ENCODE peak calls at places on chromosomes 3 and 15, in eight cellular contexts. K, J, U, A, E, V, Z and S are unnamed samples. For H3K4me1, the result is how much of the 10 kb centered on the place peaks cover.

GRCh38 chr3:130814691-130815472 is 68.3 kb upstream of the PIK3R4 start:
- DNase-seq in K (no peak), J (no peak), U (no peak), A (no peak), E (no peak), V (no peak), Z (no peak), S (no peak)

GRCh38 chr3:169603661-169604060 is 59.9 kb downstream of the MECOM start:
- DNase-seq in K (no peak), J (no peak), U (no peak), A (no peak), E (no peak), V (no peak), Z (no peak), S (no peak)

GRCh38 chr3:49903451-49904424 is at the start of gene MST1R:
- DNase-seq in K (peak), J (peak), U (peak), A (peak), E (peak), V (peak), Z (peak), S (peak)

GRCh38 chr3:197748597-197749314 is 927 bp upstream of the FYTTD1 start:
- DNase-seq in K (no peak), J (no peak), U (no peak), A (no peak), E (no peak), V (no peak), Z (no peak), S (no peak)

GRCh38 chr15:73870700-73871408 is 2.5 kb upstream of the TBC1D21 start:
- DNase-seq in K (no peak), J (no peak), U (no peak), A (peak), E (peak), V (no peak), Z (peak), S (no peak)

GRCh38 chr15:67719330-67719959 is 105.9 kb upstream of the SKOR1 start:
- DNase-seq in K (no peak), J (no peak), U (no peak), A (no peak), E (no peak), V (no peak), Z (no peak), S (no peak)

GRCh38 chr15:90071220-90071807 is 31.0 kb downstream of the IDH2 start:
- DNase-seq in K (peak), J (peak), U (peak), A (peak), E (peak), V (peak), Z (peak), S (peak)

GRCh38 chr3:13379191-13379830 is 40.8 kb downstream of the NUP210 start:
- DNase-seq in K (no peak), J (no peak), U (no peak), A (no peak), E (no peak), V (no peak), Z (peak), S (no peak)

GRCh38 chr3:187983484-187984124 is 170.4 kb upstream of the LPP start:
- DNase-seq in K (no peak), J (no peak), U (no peak), A (no peak), E (no peak), V (no peak), Z (no peak), S (no peak)

GRCh38 chr3:48897401-48898376 is 993 bp downstream of the SLC25A20 start:
- DNase-seq in K (no peak), J (no peak), U (no peak), A (no peak), E (no peak), V (peak), Z (no peak), S (no peak)

GRCh38 chr3:60325610-60326181 is 925.6 kb downstream of the FHIT start:
- DNase-seq in K (no peak), J (no peak), U (no peak), A (no peak), E (no peak), V (no peak), Z (no peak), S (no peak)

GRCh38 chr15:45123397-45123796 is 6.3 kb downstream of the DUOXA1 start:
- DNase-seq in K (no peak), J (no peak), U (no peak), A (no peak), E (no peak), V (no peak), Z (no peak), S (peak)

GRCh38 chr3:126936853-126937395 is 46.0 kb upstream of the PLXNA1 start:
- DNase-seq in K (no peak), J (peak), U (no peak), A (no peak), E (no peak), V (no peak), Z (no peak), S (no peak)

GRCh38 chr3:129087138-129087702 is 26.6 kb downstream of the GP9 start:
- DNase-seq in K (no peak), J (peak), U (peak), A (peak), E (peak), V (no peak), Z (no peak), S (no peak)

GRCh38 chr3:168813261-168813660 is 717.5 kb upstream of the GOLIM4 start:
- DNase-seq in K (no peak), J (no peak), U (no peak), A (no peak), E (no peak), V (no peak), Z (no peak), S (no peak)

GRCh38 chr15:101187820-101188516 is 63.9 kb downstream of the CHSY1 start:
- DNase-seq in K (peak), J (no peak), U (no peak), A (peak), E (no peak), V (no peak), Z (no peak), S (no peak)

GRCh38 chr3:40432793-40433192 is 24.3 kb upstream of the RPL14 start:
- DNase-seq in K (no peak), J (no peak), U (peak), A (no peak), E (no peak), V (no peak), Z (no peak), S (no peak)

GRCh38 chr15:88759872-88760271 is 43.4 kb upstream of the ACAN start:
- DNase-seq in K (no peak), J (no peak), U (no peak), A (no peak), E (no peak), V (no peak), Z (no peak), S (no peak)

GRCh38 chr15:90878660-90879059 is 5.6 kb upstream of the FES start:
- DNase-seq in K (no peak), J (no peak), U (no peak), A (no peak), E (no peak), V (no peak), Z (no peak), S (no peak)

GRCh38 chr3:194086251-194087075 is 49.5 kb upstream of the HES1 start:
- DNase-seq in K (no peak), J (no peak), U (no peak), A (peak), E (peak), V (no peak), Z (no peak), S (no peak)

GRCh38 chr3:119978554-119979208 is 115.6 kb downstream of the GSK3B start:
- DNase-seq in K (no peak), J (no peak), U (no peak), A (no peak), E (no peak), V (no peak), Z (no peak), S (no peak)

GRCh38 chr3:100613721-100614390 is 4.5 kb downstream of the ADGRG7 start:
- DNase-seq in K (no peak), J (no peak), U (no peak), A (no peak), E (no peak), V (no peak), Z (no peak), S (no peak)

GRCh38 chr3:57256844-57257243 is 29.3 kb downstream of the APPL1 start:
- DNase-seq in K (no peak), J (no peak), U (no peak), A (no peak), E (no peak), V (no peak), Z (no peak), S (no peak)

GRCh38 chr3:170977911-170978310 is 48.6 kb downstream of the SLC2A2 start:
- DNase-seq in K (no peak), J (no peak), U (peak), A (no peak), E (no peak), V (no peak), Z (no peak), S (no peak)

GRCh38 chr3:128497305-128498126 is 4.5 kb upstream of the GATA2 start:
- DNase-seq in K (no peak), J (peak), U (no peak), A (peak), E (peak), V (peak), Z (peak), S (peak)

GRCh38 chr15:70025413-70026296 is 72.1 kb downstream of the TLE3 start:
- DNase-seq in K (no peak), J (no peak), U (no peak), A (no peak), E (no peak), V (peak), Z (no peak), S (no peak)

GRCh38 chr15:61422773-61423172 is 193.7 kb upstream of the RORA start:
- DNase-seq in K (no peak), J (no peak), U (no peak), A (no peak), E (no peak), V (no peak), Z (no peak), S (no peak)

GRCh38 chr15:82051664-82052063 is 5.8 kb upstream of the MEX3B start:
- DNase-seq in K (no peak), J (no peak), U (no peak), A (peak), E (no peak), V (no peak), Z (no peak), S (no peak)
- TF ChIP-seq CTCF in K (no peak), J (no peak), U (no peak), A (no peak), E (no peak), V (no peak), Z (no peak), S (no peak)

GRCh38 chr3:69097407-69098086 is 12.8 kb downstream of the ARL6IP5 start:
- DNase-seq in K (no peak), J (no peak), U (peak), A (no peak), E (no peak), V (no peak), Z (no peak), S (no peak)

GRCh38 chr3:69092030-69092513 is 7.3 kb downstream of the ARL6IP5 start:
- DNase-seq in K (no peak), J (no peak), U (no peak), A (peak), E (no peak), V (no peak), Z (no peak), S (no peak)

GRCh38 chr3:69096299-69096698 is 11.6 kb downstream of the ARL6IP5 start:
- DNase-seq in K (no peak), J (no peak), U (no peak), A (no peak), E (no peak), V (no peak), Z (no peak), S (no peak)

GRCh38 chr3:69094467-69095205 is 9.9 kb downstream of the ARL6IP5 start:
- DNase-seq in K (no peak), J (no peak), U (peak), A (no peak), E (no peak), V (no peak), Z (no peak), S (no peak)

DNA sequence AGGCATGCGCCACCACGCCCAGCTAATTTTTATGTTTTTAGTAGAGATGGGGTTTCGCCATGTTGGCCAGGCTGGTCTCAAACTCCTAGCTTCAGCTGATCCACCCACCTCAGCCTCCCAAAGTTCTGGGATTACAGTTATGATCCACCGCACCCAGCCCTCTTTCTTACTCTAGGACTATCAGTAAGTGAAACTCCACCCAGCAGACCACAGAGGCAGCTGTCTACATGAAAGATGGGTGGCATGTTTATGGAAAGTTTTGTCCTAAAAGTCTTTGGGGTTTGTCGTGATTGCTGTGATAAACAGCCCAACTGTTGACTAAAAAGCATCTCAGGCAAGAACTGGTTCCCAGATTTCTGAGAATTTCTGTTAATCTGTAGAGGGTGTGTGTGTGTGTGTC is 10.9 kb downstream of the ARL6IP5 start:
- DNase-seq in K (no peak), J (no peak), U (no peak), A (no peak), E (no peak), V (no peak), Z (no peak), S (no peak)
- H3K4me1 ChIP-seq in K (under half), J (half or more), U (half or more), A (under half), E (half or more), V (half or more), Z (half or more), S (half or more)

GRCh38 chr3:179373938-179374337 is 26.4 kb downstream of the MFN1 start:
- DNase-seq in K (no peak), J (no peak), U (no peak), A (no peak), E (no peak), V (no peak), Z (no peak), S (no peak)
- TF ChIP-seq CTCF in K (no peak), J (no peak), U (no peak), A (no peak), E (no peak), V (no peak), Z (no peak), S (no peak)

GRCh38 chr3:8529738-8530525 is 28.3 kb downstream of the LMCD1 start:
- DNase-seq in K (no peak), J (no peak), U (no peak), A (peak), E (no peak), V (no peak), Z (no peak), S (no peak)
- H3K4me1 ChIP-seq in K (under half), J (under half), U (under half), A (under half), E (under half), V (half or more), Z (half or more), S (half or more)

DNA sequence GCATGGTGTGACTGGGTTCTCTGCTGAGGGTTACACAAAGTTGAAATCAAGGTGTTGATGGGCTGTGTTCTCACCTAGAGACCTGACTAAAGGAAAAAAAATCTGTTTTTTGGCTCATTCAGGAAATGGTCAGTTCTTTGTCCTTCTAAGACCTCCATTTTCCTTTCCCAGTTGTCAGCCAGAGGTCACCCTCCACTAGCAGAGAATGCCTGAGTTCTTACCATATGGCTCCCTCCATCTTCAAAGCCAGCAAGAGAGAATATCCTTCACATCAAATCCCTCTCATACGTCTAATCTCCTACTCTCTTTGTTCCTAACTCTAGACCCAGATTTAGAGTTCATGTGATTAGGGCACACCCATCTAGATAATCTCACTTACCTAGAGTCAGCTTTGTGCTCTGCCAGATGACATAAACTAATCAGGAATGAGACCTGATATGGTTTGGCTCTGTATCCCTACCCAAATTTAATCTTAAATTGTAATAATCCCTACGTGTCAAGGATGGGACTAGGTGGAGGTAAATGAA is 19.4 kb downstream of the ANKRD28 start:
- DNase-seq in K (no peak), J (no peak), U (no peak), A (no peak), E (no peak), V (no peak), Z (no peak), S (no peak)
- TF ChIP-seq CTCF in K (no peak), J (no peak), U (no peak), A (no peak), E (no peak), V (no peak), Z (no peak), S (no peak)

DNA sequence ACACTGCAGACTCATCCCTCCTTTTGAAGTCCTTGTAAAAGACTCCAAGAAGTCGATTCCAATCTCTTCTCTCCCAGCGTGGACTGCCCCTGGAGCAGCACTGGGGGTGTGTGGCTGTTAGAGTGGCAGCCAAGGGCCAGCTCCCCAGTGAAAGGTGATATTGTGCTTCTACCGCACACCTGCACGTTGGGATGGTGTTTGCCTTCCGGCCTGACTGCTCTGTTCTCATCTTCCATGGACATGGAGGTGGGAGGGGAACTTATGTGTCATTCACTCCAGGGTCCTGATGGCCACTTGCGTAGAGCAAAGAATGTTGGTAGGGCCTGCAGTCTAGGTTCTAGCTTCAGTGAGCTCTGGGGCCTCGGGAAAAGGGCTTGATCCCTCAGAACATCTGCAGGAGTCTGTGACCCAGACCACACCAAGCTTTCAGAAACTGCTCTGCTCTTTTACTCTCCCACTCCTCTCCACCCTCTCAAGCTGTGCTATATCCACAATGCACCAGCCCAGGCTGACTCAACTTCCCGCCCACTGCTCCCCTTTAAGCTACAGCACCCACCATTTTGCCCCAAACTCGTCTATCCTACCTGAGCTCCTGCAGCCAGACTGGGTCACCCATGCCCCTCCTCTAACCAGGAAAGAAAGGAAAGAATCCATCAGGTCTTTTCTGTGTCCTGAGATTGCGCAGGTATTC is 31.3 kb downstream of the LIPC start:
- DNase-seq in K (no peak), J (no peak), U (no peak), A (no peak), E (no peak), V (no peak), Z (no peak), S (no peak)
- H3K4me1 ChIP-seq in K (under half), J (under half), U (under half), A (under half), E (under half), V (under half), Z (under half), S (under half)

GRCh38 chr3:137709011-137709601 is 55.0 kb upstream of the SOX14 start:
- DNase-seq in K (no peak), J (no peak), U (peak), A (no peak), E (no peak), V (no peak), Z (no peak), S (no peak)

DNA sequence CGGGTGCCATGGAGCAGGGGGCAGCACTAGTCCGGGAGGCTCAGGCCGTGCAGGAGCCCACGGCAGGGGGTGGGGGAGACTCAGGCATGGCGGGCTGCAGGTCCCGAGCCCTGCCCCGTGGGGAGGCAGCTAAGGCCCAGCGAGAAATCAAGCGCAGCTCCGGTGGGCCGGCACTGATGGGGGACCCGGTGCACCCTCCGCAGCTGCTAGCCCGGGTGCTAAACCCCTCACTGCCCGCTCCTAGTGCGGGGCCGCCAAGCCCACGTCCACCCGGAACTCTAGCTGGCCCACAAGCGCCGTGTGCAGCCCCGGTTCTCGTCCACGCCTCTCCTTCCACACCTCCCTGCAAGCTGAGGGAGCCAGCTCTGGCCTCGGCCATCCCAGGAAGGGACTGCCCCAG is 49.6 kb upstream of the SOX14 start:
- DNase-seq in K (no peak), J (no peak), U (no peak), A (no peak), E (no peak), V (no peak), Z (no peak), S (no peak)
- TF ChIP-seq CTCF in K (no peak), J (no peak), U (no peak), A (no peak), E (no peak), V (no peak), Z (no peak), S (no peak)

GRCh38 chr15:30991301-30992072 is at the start of gene MTMR10:
- DNase-seq in K (no peak), J (peak), U (peak), A (peak), E (peak), V (peak), Z (peak), S (peak)
- H3K4me1 ChIP-seq in K (under half), J (under half), U (under half), A (under half), E (under half), V (half or more), Z (under half), S (under half)

GRCh38 chr15:33215941-33216872 is 21.7 kb upstream of the FMN1 start:
- DNase-seq in K (no peak), J (no peak), U (peak), A (peak), E (no peak), V (no peak), Z (no peak), S (no peak)
- TF ChIP-seq CTCF in K (peak), J (no peak), U (peak), A (peak), E (no peak), V (peak), Z (peak), S (peak)